ENCODE peak calls at places on chromosomes 5 and 9, in seven cellular contexts. I is AG04449, F is ovary, B is hepatocyte, R is cardiac fibroblast, U is MCF 10A, L is nephron progenitor cell. Q is an unnamed sample.

GRCh38 chr5:102536323-102536928 is 37.6 kb upstream of the SLCO6A1 start:
- DNase-seq in I (no peak), F (no peak), B (peak; percentile 12), R (peak; percentile 42), U (peak; percentile 17), L (no peak), Q (no peak)

GRCh38 chr9:122518226-122518625 is 715 bp upstream of the OR1J4 start:
- DNase-seq in I (no peak), F (no peak), B (no peak), R (no peak), U (no peak), L (no peak), Q (no peak)

GRCh38 chr5:137054792-137055191 is 444.3 kb downstream of the SPOCK1 start:
- DNase-seq in I (no peak), F (no peak), B (no peak), R (no peak), U (no peak), L (no peak), Q (no peak)

GRCh38 chr9:72280913-72281500 is 84.0 kb downstream of the ZFAND5 start:
- DNase-seq in I (no peak), F (peak; percentile 80), B (peak; percentile 82), R (peak; percentile 74), U (peak; percentile 73), L (peak; percentile 77), Q (peak; percentile 64)

GRCh38 chr9:2015581-2016410 is 649 bp downstream of the SMARCA2 start:
- DNase-seq in I (no peak), F (peak; percentile 77), B (peak; percentile 73), R (peak; percentile 44), U (peak; percentile 58), L (peak; percentile 63), Q (peak; percentile 41)

GRCh38 chr5:131423056-131423455 is 159.2 kb downstream of the CDC42SE2 start:
- DNase-seq in I (no peak), F (no peak), B (peak; percentile 9), R (peak; percentile 52), U (peak; percentile 38), L (no peak), Q (no peak)

GRCh38 chr9:70480405-70480980 is 66.0 kb upstream of the KLF9 start:
- DNase-seq in I (no peak), F (peak; percentile 92), B (peak; percentile 87), R (peak; percentile 95), U (peak; percentile 60), L (no peak), Q (no peak)

GRCh38 chr9:100884518-100884917 is 144.0 kb upstream of the PLPPR1 start:
- DNase-seq in I (no peak), F (no peak), B (peak; percentile 11), R (no peak), U (no peak), L (peak; percentile 67), Q (peak; percentile 10)

GRCh38 chr9:115786321-115786720 is 367.3 kb upstream of the PAPPA start:
- DNase-seq in I (peak; percentile 33), F (no peak), B (no peak), R (peak; percentile 93), U (peak; percentile 3), L (no peak), Q (no peak)

GRCh38 chr9:136769710-136770191 is 5.4 kb upstream of the LCN15 start:
- DNase-seq in I (no peak), F (peak; percentile 55), B (no peak), R (peak; percentile 15), U (peak; percentile 13), L (peak; percentile 79), Q (peak; percentile 69)

GRCh38 chr9:88837731-88838130 is 153.5 kb upstream of the S1PR3 start:
- DNase-seq in I (no peak), F (no peak), B (no peak), R (peak; percentile 54), U (no peak), L (no peak), Q (no peak)

GRCh38 chr9:89425024-89425805 is 72.7 kb downstream of the SEMA4D start:
- DNase-seq in I (no peak), F (no peak), B (no peak), R (no peak), U (no peak), L (no peak), Q (no peak)

GRCh38 chr5:135386886-135387628 is 12.0 kb downstream of the MACROH2A1 start:
- DNase-seq in I (peak; percentile 73), F (no peak), B (peak; percentile 77), R (peak; percentile 98), U (peak; percentile 100), L (no peak), Q (no peak)

GRCh38 chr5:148844433-148845279 is 18.2 kb downstream of the ADRB2 start:
- DNase-seq in I (no peak), F (no peak), B (no peak), R (no peak), U (no peak), L (no peak), Q (no peak)

GRCh38 chr5:149403923-149404745 is 25.0 kb upstream of the IL17B start:
- DNase-seq in I (peak; percentile 97), F (peak; percentile 27), B (peak; percentile 12), R (peak; percentile 97), U (no peak), L (no peak), Q (no peak)

GRCh38 chr5:111469293-111469896 is 42.9 kb downstream of the STARD4 start:
- DNase-seq in I (no peak), F (no peak), B (no peak), R (no peak), U (no peak), L (no peak), Q (no peak)
- TF ChIP-seq CTCF in I (no peak), F (no peak), B (no peak), R (no peak), U (no peak), L (no peak), Q (no peak)

GRCh38 chr5:151628112-151628823 is 37.1 kb upstream of the FAT2 start:
- DNase-seq in I (peak; percentile 21), F (no peak), B (no peak), R (peak; percentile 11), U (peak; percentile 99), L (no peak), Q (no peak)
- TF ChIP-seq CTCF in I (no peak), F (no peak), B (no peak), R (no peak), U (no peak), L (no peak), Q (no peak)

GRCh38 chr9:6686396-6686795 is 40.9 kb upstream of the GLDC start:
- DNase-seq in I (no peak), F (no peak), B (peak; percentile 16), R (peak; percentile 71), U (peak; percentile 33), L (no peak), Q (no peak)
- TF ChIP-seq CTCF in I (peak; percentile 26), F (no peak), B (peak; percentile 39), R (peak; percentile 45), U (peak; percentile 33), L (no peak), Q (no peak)

GRCh38 chr9:105678163-105678562 is 15.9 kb downstream of the TAL2 start:
- DNase-seq in I (no peak), F (no peak), B (no peak), R (no peak), U (no peak), L (no peak), Q (no peak)

GRCh38 chr9:105679406-105680022 is 14.8 kb upstream of the TMEM38B start:
- DNase-seq in I (no peak), F (no peak), B (no peak), R (no peak), U (no peak), L (no peak), Q (no peak)

GRCh38 chr9:105681313-105681712 is 13.0 kb upstream of the TMEM38B start:
- DNase-seq in I (no peak), F (no peak), B (no peak), R (no peak), U (no peak), L (no peak), Q (no peak)

GRCh38 chr9:105676351-105676923 is 14.2 kb downstream of the TAL2 start:
- DNase-seq in I (no peak), F (no peak), B (no peak), R (no peak), U (no peak), L (no peak), Q (no peak)

DNA sequence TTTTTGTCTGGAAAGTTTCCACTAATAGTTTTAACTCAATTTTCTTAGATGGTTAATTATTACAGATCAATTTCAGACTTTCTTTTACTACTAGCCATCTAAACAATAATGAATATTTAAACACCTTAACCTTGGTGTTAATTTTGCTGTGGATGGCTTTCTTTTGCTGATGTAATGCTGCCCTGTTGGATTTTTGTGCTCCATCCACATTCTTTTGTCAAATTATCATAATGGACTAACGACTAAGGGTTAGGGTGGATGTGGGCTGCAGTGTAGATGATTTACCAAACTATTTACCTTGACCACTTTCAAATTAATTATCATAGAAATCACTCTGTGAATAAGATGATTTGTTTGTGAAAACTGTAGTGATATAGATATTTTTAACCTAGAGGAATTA is 15.6 kb upstream of the TMEM38B start:
- DNase-seq in I (no peak), F (no peak), B (no peak), R (no peak), U (no peak), L (no peak), Q (no peak)
- TF ChIP-seq CTCF in I (no peak), F (no peak), B (no peak), R (no peak), U (no peak), L (no peak), Q (no peak)

DNA sequence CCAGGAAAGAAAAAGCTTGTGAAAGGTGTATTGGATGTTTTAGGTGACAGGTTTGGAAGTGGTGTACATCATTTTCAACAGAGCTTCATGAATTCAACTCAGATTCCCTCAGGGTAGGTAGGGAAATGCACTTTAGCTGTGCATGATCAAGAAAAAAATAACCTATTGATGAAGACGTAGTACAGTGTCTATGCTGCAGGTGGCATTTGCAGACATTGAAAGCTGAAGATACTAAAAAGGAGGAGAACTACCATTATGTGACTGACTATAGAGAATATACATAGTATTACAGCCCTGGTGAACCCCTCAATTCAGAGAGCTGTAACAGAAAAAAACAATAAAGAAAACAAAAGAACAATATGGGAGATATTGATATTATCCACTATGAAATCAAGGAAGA is 2344.7 kb upstream of the ACO1 start:
- DNase-seq in I (no peak), F (no peak), B (no peak), R (no peak), U (peak; percentile 16), L (no peak), Q (no peak)
- TF ChIP-seq CTCF in I (no peak), F (no peak), B (no peak), R (no peak), U (no peak), L (no peak), Q (peak; percentile 33)

GRCh38 chr5:111461261-111461671 is 51.1 kb downstream of the STARD4 start:
- DNase-seq in I (no peak), F (no peak), B (peak; percentile 62), R (no peak), U (no peak), L (peak; percentile 16), Q (peak; percentile 6)
- TF ChIP-seq CTCF in I (peak; percentile 63), F (no peak), B (peak; percentile 60), R (no peak), U (no peak), L (peak; percentile 45), Q (peak; percentile 67)

Q was measured in neural crest cell.